ENCODE peak calls at places on chromosomes 6 and 20, in nine cellular contexts. K, P, A, E, C, Q, D, R and J are unnamed samples. For H3K27me3, the result is how much of the 10 kb centered on the place peaks cover.

GRCh38 chr6:19289408-19289967 is 547.7 kb upstream of the ID4 start:
- DNase-seq in C (peak), A (no peak), E (no peak), K (no peak), R (no peak), D (no peak), P (no peak), Q (peak), J (no peak)

GRCh38 chr6:10800810-10801209 is 37.5 kb downstream of the MAK start:
- DNase-seq in Q (peak), R (no peak), P (no peak), E (no peak), C (no peak), K (no peak), D (no peak), A (no peak), J (no peak)

GRCh38 chr6:143074101-143074500 is 13.4 kb downstream of the AIG1 start:
- DNase-seq in A (no peak), K (no peak), D (no peak), P (no peak), E (no peak), R (no peak), C (no peak), Q (no peak), J (no peak)

GRCh38 chr6:140671926-140672325 is 1297.5 kb upstream of the CITED2 start:
- DNase-seq in C (no peak), E (no peak), Q (peak), K (no peak), D (no peak), A (no peak), P (peak), R (no peak), J (no peak)

GRCh38 chr6:112429226-112429625 is 82.1 kb downstream of the RFPL4B start:
- DNase-seq in E (no peak), Q (peak), R (no peak), C (no peak), K (no peak), P (peak), A (no peak), D (peak), J (no peak)

GRCh38 chr20:46031701-46032254 is 2.8 kb downstream of the SLC12A5 start:
- DNase-seq in Q (no peak), D (peak), P (no peak), C (peak), A (no peak), K (no peak), R (no peak), E (peak), J (no peak)

GRCh38 chr20:41900292-41900691 is 282.1 kb upstream of the CHD6 start:
- DNase-seq in E (no peak), A (no peak), D (no peak), P (no peak), K (no peak), C (no peak), R (no peak), Q (no peak), J (no peak)

GRCh38 chr6:53805725-53806124 is 10.9 kb downstream of the LRRC1 start:
- DNase-seq in K (no peak), C (no peak), P (no peak), R (no peak), A (no peak), D (peak), Q (no peak), E (no peak), J (no peak)

GRCh38 chr6:158408552-158409130 is 96.4 kb downstream of the TULP4 start:
- DNase-seq in C (no peak), P (peak), Q (no peak), K (peak), D (no peak), R (peak), E (peak), A (no peak), J (peak)

GRCh38 chr6:52241819-52242218 is 2.5 kb downstream of the IL17F start:
- DNase-seq in C (no peak), A (no peak), R (no peak), K (no peak), Q (no peak), P (no peak), E (no peak), D (no peak), J (no peak)

GRCh38 chr20:45813489-45813888 is 1.0 kb downstream of the UBE2C start:
- DNase-seq in Q (no peak), K (no peak), P (no peak), D (no peak), A (no peak), E (no peak), C (no peak), R (no peak), J (no peak)

GRCh38 chr6:169326067-169326799 is 72.6 kb upstream of the THBS2 start:
- DNase-seq in A (no peak), R (no peak), K (no peak), Q (peak), C (peak), D (peak), E (peak), P (peak), J (no peak)

GRCh38 chr20:47352332-47353223 is 3.9 kb downstream of the ZMYND8 start:
- DNase-seq in K (peak), Q (peak), P (no peak), E (no peak), A (peak), D (peak), C (no peak), R (peak), J (no peak)

GRCh38 chr6:18126116-18126515 is 3.6 kb upstream of the NHLRC1 start:
- DNase-seq in P (peak), K (no peak), E (no peak), A (no peak), R (no peak), D (no peak), Q (no peak), C (no peak), J (no peak)

GRCh38 chr20:14445310-14445709 is 107.9 kb upstream of the FLRT3 start:
- DNase-seq in K (no peak), Q (peak), P (no peak), R (no peak), A (no peak), E (peak), D (no peak), C (no peak), J (no peak)

GRCh38 chr6:30227763-30228487 is 14.7 kb upstream of the TRIM26 start:
- DNase-seq in E (no peak), K (no peak), C (no peak), A (no peak), R (no peak), Q (no peak), D (peak), P (no peak), J (no peak)

GRCh38 chr20:63740070-63740500 is 509 bp downstream of the SLC2A4RG start:
- DNase-seq in P (peak), D (no peak), C (peak), E (peak), Q (no peak), A (peak), K (peak), R (peak), J (no peak)

DNA sequence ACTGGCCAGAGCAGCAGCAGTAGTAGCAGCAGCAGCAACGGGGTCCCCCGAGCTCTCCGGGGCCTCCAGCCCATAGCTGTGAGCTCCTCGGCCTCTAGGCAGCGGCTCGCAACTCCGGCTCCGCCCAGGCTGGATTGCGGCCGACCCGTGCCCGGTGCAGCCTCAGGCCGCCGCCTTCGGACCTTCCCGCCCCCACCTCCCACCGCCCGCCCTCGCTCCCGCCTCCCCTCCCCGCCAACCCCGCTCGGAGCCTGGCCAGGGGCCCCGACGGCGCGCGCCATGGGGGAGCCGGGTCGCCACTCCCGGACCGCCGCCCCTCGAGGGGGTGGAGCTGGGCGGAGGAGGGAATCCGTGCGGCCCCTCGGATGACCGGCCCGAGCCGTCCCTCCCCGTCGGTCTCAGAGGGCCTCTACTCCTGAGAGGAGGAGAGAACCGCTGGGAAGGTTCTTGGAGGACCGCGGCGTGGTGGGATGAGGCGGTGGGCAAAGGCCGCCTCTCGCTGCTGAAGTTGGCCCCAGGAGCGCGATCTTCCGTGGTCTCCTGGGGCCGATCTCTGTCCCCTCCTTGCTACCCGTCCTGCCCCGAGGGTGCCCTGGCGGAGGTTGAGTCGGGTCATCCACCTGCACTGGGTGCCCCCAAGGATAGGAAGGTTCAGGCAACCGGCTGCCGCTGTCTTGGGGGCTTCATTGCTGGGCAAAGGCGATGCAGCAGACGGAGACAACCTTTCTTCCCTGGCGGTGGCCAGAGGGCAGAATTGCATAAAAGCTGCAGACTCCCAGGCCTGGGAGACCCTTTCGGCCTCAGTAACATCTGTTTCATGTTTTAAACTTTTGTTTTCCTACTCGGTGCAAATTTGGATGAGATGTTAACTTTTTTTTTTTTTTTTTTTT is at the start of gene ADAM33:
- DNase-seq in P (no peak), A (no peak), E (no peak), C (no peak), D (peak), K (no peak), R (peak), Q (no peak), J (no peak)
- H3K4me3 ChIP-seq in P (no peak), A (peak), E (peak), C (peak), D (no peak), K (peak), R (peak), Q (no peak), J (peak)

GRCh38 chr6:393391-394221 is 2.1 kb downstream of the IRF4 start:
- DNase-seq in E (peak), D (peak), A (no peak), K (no peak), P (no peak), R (no peak), C (no peak), Q (no peak), J (no peak)
- H3K27me3 ChIP-seq in E (half or more), D (half or more), A (half or more), K (under half), P (half or more), R (under half), C (under half), Q (under half), J (under half)

GRCh38 chr6:5305968-5306626 is 44.8 kb downstream of the FARS2 start:
- DNase-seq in C (no peak), E (peak), R (no peak), A (no peak), Q (no peak), D (no peak), K (no peak), P (no peak), J (no peak)

GRCh38 chr6:5307058-5307457 is 45.7 kb downstream of the FARS2 start:
- DNase-seq in A (no peak), Q (no peak), E (no peak), R (no peak), D (no peak), C (no peak), P (no peak), K (no peak), J (no peak)

GRCh38 chr6:5303711-5304110 is 42.4 kb downstream of the FARS2 start:
- DNase-seq in P (no peak), R (no peak), A (no peak), Q (no peak), D (no peak), C (no peak), K (no peak), E (no peak), J (no peak)

GRCh38 chr6:5302995-5303622 is 41.8 kb downstream of the FARS2 start:
- DNase-seq in K (peak), R (no peak), D (peak), Q (peak), A (peak), P (peak), E (no peak), C (peak), J (no peak)

DNA sequence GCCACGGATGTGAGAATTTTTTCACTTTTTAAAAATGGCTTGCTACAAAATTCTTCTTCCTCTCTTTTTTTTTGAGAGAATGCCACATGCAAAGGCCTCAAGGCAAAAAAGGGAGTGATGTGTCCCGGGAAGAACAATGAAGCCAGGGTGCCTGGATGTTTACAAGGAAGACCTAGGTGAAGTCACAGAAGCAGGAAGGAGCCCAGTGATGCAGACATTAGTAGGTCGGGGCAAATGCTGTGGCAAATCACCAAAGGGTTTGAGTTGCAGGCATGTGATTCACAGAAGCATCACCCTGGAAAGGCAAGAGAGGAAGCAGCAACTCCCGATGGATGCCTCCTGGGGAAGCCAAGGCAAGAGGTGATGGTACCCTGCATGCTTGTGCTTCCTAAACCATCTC is 46.8 kb downstream of the FARS2 start:
- DNase-seq in D (peak), A (no peak), E (no peak), Q (peak), C (no peak), K (no peak), R (no peak), P (no peak), J (no peak)
- H3K4me3 ChIP-seq in D (no peak), A (no peak), E (no peak), Q (no peak), C (no peak), K (no peak), R (no peak), P (no peak), J (no peak)

GRCh38 chr6:163728442-163729126 is 314.1 kb downstream of the QKI start:
- DNase-seq in C (no peak), A (no peak), Q (no peak), R (no peak), D (no peak), E (no peak), K (no peak), P (no peak), J (no peak)
- H3K27me3 ChIP-seq in C (under half), A (under half), Q (under half), R (under half), D (half or more), E (under half), K (under half), P (under half), J (under half)

GRCh38 chr6:6686176-6686575 is 97.7 kb downstream of the LY86 start:
- DNase-seq in R (no peak), D (no peak), K (no peak), P (no peak), E (no peak), C (no peak), A (no peak), Q (no peak), J (no peak)
- H3K4me3 ChIP-seq in R (no peak), D (peak), K (peak), P (peak), E (no peak), C (no peak), A (no peak), Q (no peak), J (no peak)

GRCh38 chr20:946826-947225 is 30.7 kb upstream of the ANGPT4 start:
- DNase-seq in P (no peak), Q (no peak), C (no peak), D (peak), A (no peak), R (no peak), K (no peak), E (no peak), J (no peak)
- H3K27me3 ChIP-seq in P (half or more), Q (under half), C (under half), D (under half), A (under half), R (under half), K (under half), E (under half), J (under half)

GRCh38 chr6:63236398-63236817 is 25.1 kb downstream of the FKBP1C start:
- DNase-seq in D (peak), Q (no peak), E (no peak), A (no peak), P (no peak), R (no peak), C (no peak), K (no peak), J (no peak)
- H3K4me3 ChIP-seq in D (no peak), Q (no peak), E (no peak), A (no peak), P (no peak), R (no peak), C (no peak), K (no peak), J (no peak)

DNA sequence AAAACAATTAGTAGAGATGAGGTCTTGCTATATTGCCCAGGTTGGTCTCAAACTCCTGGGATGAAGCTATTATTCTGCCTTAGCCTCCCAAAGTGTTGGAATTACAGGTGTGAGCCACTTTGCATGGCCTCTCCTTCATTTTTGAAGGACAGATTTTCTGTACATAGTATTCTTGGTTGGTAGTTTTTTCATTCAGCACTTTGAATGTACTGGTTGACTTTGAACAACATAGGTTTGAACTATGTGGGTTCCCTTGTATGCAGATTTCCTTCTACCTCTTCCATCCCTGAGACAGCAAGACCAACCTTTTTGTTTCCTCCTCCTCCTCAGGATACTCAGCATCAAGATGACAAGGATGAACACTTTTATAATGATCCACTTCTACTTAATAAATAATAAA is 436.4 kb downstream of the QKI start:
- DNase-seq in R (no peak), C (no peak), P (no peak), D (no peak), Q (no peak), K (no peak), A (no peak), E (no peak), J (no peak)
- H3K27me3 ChIP-seq in R (under half), C (under half), P (under half), D (under half), Q (under half), K (under half), A (under half), E (under half), J (under half)